ENCODE peak calls at places on chromosomes 13 and 19, in five cellular contexts. I, G, U, D and M are unnamed samples.
A peak's percentile ranks its signal among the peaks of the same experiment; 100 is the strongest.

GRCh38 chr19:36577271-36577996 is 4.3 kb upstream of the ZNF529 start:
- DNase-seq in I (no peak), G (no peak), U (no peak), D (no peak), M (no peak)

GRCh38 chr13:24742294-24742693 is 21.7 kb upstream of the RNF17 start:
- DNase-seq in I (peak; percentile 28), G (no peak), U (no peak), D (no peak), M (no peak)

GRCh38 chr13:76764916-76765315 is 121.3 kb downstream of the KCTD12 start:
- DNase-seq in I (no peak), G (no peak), U (no peak), D (no peak), M (no peak)

GRCh38 chr13:41313659-41314197 is 2.7 kb downstream of the NAA16 start:
- DNase-seq in I (no peak), G (peak; percentile 9), U (no peak), D (no peak), M (no peak)

GRCh38 chr13:27853871-27854270 is 61.6 kb downstream of the GSX1 start:
- DNase-seq in I (no peak), G (no peak), U (no peak), D (no peak), M (no peak)

GRCh38 chr19:39211731-39212376 is 7.8 kb upstream of the SYCN start:
- DNase-seq in I (no peak), G (no peak), U (no peak), D (no peak), M (no peak)

GRCh38 chr19:2609389-2610116 is 92.9 kb downstream of the GNG7 start:
- DNase-seq in I (peak; percentile 33), G (no peak), U (no peak), D (peak; percentile 59), M (no peak)

GRCh38 chr13:113920606-113921306 is 53.1 kb downstream of the C13orf46 start:
- DNase-seq in I (no peak), G (no peak), U (no peak), D (no peak), M (no peak)

GRCh38 chr13:91313103-91313502 is 34.4 kb upstream of the MIR17HG start:
- DNase-seq in I (peak; percentile 66), G (peak; percentile 65), U (peak; percentile 2), D (no peak), M (peak; percentile 22)
- TF ChIP-seq JUNB in I (no peak), G (no peak), U (no peak), D (no peak), M (no peak)

GRCh38 chr13:40251343-40252032 is 415.0 kb downstream of the FOXO1 start:
- DNase-seq in I (no peak), G (no peak), U (no peak), D (no peak), M (no peak)

GRCh38 chr13:40259899-40260298 is 406.5 kb downstream of the FOXO1 start:
- DNase-seq in I (no peak), G (no peak), U (no peak), D (no peak), M (no peak)

GRCh38 chr13:40252241-40252640 is 414.2 kb downstream of the FOXO1 start:
- DNase-seq in I (no peak), G (no peak), U (no peak), D (no peak), M (no peak)

GRCh38 chr13:40255551-40255950 is 410.9 kb downstream of the FOXO1 start:
- DNase-seq in I (no peak), G (no peak), U (no peak), D (no peak), M (no peak)

GRCh38 chr13:40254394-40254793 is 412.0 kb downstream of the FOXO1 start:
- DNase-seq in I (no peak), G (no peak), U (no peak), D (no peak), M (no peak)
- TF ChIP-seq JUNB in I (no peak), G (no peak), U (no peak), D (no peak), M (no peak)

GRCh38 chr13:112768795-112769411 is 79.1 kb downstream of the ATP11A start:
- DNase-seq in I (no peak), G (no peak), U (no peak), D (peak; percentile 30), M (no peak)
- TF ChIP-seq JUNB in I (no peak), G (no peak), U (no peak), D (no peak), M (no peak)

DNA sequence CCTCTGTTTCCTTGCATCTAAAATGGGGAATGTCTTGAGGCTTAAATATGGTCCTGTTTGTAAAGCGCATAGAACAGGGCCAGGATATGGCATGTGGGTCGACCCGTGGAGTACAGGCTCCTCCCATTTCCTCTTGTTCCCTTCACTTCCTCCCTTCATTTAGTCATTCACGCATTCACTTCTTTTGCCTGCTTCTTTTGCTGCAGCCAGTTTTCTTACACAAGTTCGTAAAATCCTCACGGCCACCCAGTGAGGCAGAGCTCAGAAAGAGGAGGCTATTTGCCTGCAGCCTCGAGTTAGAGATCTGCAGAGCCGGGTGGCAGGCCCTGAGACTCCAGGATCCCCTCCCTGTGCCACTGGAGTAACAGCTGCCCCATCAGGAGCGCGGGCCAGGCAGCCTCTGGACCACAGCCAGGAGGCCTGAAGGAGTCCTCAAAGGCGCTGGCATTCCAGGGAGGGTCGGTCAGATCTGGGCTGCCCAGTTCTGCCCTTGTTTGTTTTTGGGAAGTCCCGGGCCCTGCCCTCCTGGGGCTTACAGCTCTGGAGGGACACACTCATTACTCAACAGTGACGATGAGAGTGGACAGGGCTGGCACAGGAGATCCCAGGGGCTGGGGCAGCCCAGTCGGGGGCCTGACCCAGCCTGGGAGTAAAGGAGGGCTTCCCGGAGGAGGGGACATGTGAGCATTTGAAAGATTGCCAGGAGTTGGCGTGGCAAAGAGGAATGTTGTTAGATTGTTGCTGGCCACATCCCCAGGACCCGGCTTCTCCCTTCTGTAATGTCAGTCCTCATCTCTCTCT is 4.6 kb downstream of the PPP5C start:
- DNase-seq in I (peak; percentile 27), G (no peak), U (no peak), D (no peak), M (no peak)
- TF ChIP-seq JUNB in I (no peak), G (no peak), U (no peak), D (no peak), M (no peak)